ENCODE peak calls at places on chromosome 14, in four cellular contexts. C is Karpas-422, V is heart right ventricle, Y is fibroblast of lung. M is an unnamed sample.
A peak's percentile ranks its signal among the peaks of the same experiment; 100 is the strongest.

GRCh38 chr14:101019974-101020710 is 116.6 kb upstream of the RTL1 start:
- DNase-seq in C (no peak), V (no peak), Y (no peak), M (no peak)

GRCh38 chr14:35858521-35859209 is 32.5 kb downstream of the BRMS1L start:
- DNase-seq in Y (peak; percentile 65), V (no peak), C (no peak), M (no peak)

GRCh38 chr14:81991998-81992397 is 458.3 kb upstream of the SEL1L start:
- DNase-seq in C (peak; percentile 59), V (no peak), Y (no peak), M (no peak)

GRCh38 chr14:100522616-100523021 is 64.6 kb downstream of the BEGAIN start:
- DNase-seq in C (peak; percentile 51), Y (no peak), V (peak; percentile 3), M (no peak)

GRCh38 chr14:35470775-35471174 is 63.2 kb upstream of the INSM2 start:
- DNase-seq in Y (peak; percentile 14), C (no peak), V (no peak), M (no peak)

GRCh38 chr14:77037886-77038511 is 9.5 kb upstream of the IRF2BPL start:
- DNase-seq in Y (peak; percentile 72), C (no peak), V (no peak), M (no peak)

GRCh38 chr14:81826080-81826479 is 292.4 kb upstream of the SEL1L start:
- DNase-seq in Y (no peak), C (no peak), V (no peak), M (no peak)

GRCh38 chr14:52895000-52895399 is 55.9 kb downstream of the FERMT2 start:
- DNase-seq in C (no peak), Y (peak; percentile 65), V (no peak), M (no peak)

GRCh38 chr14:89004195-89004594 is 179.7 kb downstream of the TTC8 start:
- DNase-seq in Y (peak; percentile 45), V (no peak), C (no peak), M (no peak)

GRCh38 chr14:75428230-75429104 is 645 bp downstream of the JDP2 start:
- DNase-seq in V (peak; percentile 45), C (no peak), Y (peak; percentile 32), M (no peak)

GRCh38 chr14:24171422-24172260 is at the start of gene REC8:
- DNase-seq in V (peak; percentile 74), Y (peak; percentile 96), C (peak; percentile 96), M (no peak)

GRCh38 chr14:51327376-51327775 is 87.3 kb downstream of the TMX1 start:
- DNase-seq in C (no peak), Y (peak; percentile 42), V (no peak), M (no peak)

GRCh38 chr14:30874120-30874998 is at the start of gene COCH:
- DNase-seq in Y (peak; percentile 18), V (peak; percentile 17), C (peak; percentile 86), M (no peak)

GRCh38 chr14:37060496-37061260 is 111.7 kb downstream of the SLC25A21 start:
- DNase-seq in C (no peak), Y (no peak), V (no peak), M (no peak)

GRCh38 chr14:61186341-61186740 is 94.8 kb downstream of the TMEM30B start:
- DNase-seq in Y (no peak), C (no peak), V (no peak), M (no peak)

GRCh38 chr14:53306267-53306721 is 153.2 kb upstream of the DDHD1 start:
- DNase-seq in V (peak; percentile 67), C (peak; percentile 77), Y (peak; percentile 88), M (no peak)

GRCh38 chr14:70955543-70956480 is 48.6 kb downstream of the PCNX1 start:
- DNase-seq in Y (no peak), C (peak; percentile 77), V (no peak), M (no peak)

GRCh38 chr14:37474191-37474590 is 120.9 kb downstream of the FOXA1 start:
- DNase-seq in C (no peak), Y (no peak), V (no peak), M (no peak)

GRCh38 chr14:53542692-53543091 is 389.6 kb upstream of the DDHD1 start:
- DNase-seq in V (peak; percentile 17), Y (peak; percentile 56), C (no peak), M (peak; percentile 27)

GRCh38 chr14:51954657-51955056 is 34.7 kb upstream of the RTRAF start:
- DNase-seq in Y (no peak), C (no peak), V (no peak), M (no peak)

GRCh38 chr14:60652674-60653387 is 3.6 kb upstream of the SIX1 start:
- DNase-seq in Y (no peak), C (no peak), V (no peak), M (no peak)

GRCh38 chr14:30855345-30856037 is 18.9 kb upstream of the COCH start:
- DNase-seq in Y (no peak), C (no peak), V (no peak), M (no peak)

GRCh38 chr14:71555654-71556559 is 376.3 kb upstream of the RGS6 start:
- DNase-seq in Y (peak; percentile 51), V (no peak), C (no peak), M (no peak)

GRCh38 chr14:58978336-58978735 is 210.1 kb upstream of the DAAM1 start:
- DNase-seq in V (peak; percentile 56), C (no peak), Y (peak; percentile 53), M (no peak)

GRCh38 chr14:99389171-99389826 is 91.4 kb downstream of the SETD3 start:
- DNase-seq in C (peak; percentile 75), Y (peak; percentile 21), V (peak; percentile 17), M (no peak)

GRCh38 chr14:28831126-28831525 is 64.5 kb downstream of the FOXG1 start:
- DNase-seq in C (no peak), Y (peak; percentile 3), V (no peak), M (no peak)

GRCh38 chr14:20886091-20886490 is 5.1 kb upstream of the RNASE3 start:
- DNase-seq in Y (no peak), V (no peak), C (no peak), M (no peak)
- H3K4me3 ChIP-seq in Y (no peak overlapping the region), V (no peak overlapping the region), C (no peak overlapping the region), M (no peak overlapping the region)

GRCh38 chr14:68548194-68549056 is 244.4 kb downstream of the ZFP36L1 start:
- DNase-seq in Y (peak; percentile 99), V (peak; percentile 94), C (no peak), M (peak; percentile 98)
- H3K4me3 ChIP-seq in Y (no peak overlapping the region), V (no peak overlapping the region), C (no peak overlapping the region), M (no peak overlapping the region)

GRCh38 chr14:64708148-64709004 is 4.2 kb downstream of the PLEKHG3 start:
- DNase-seq in Y (peak; percentile 74), C (no peak), V (peak; percentile 54), M (no peak)

GRCh38 chr14:64706119-64706465 is 1.9 kb downstream of the PLEKHG3 start:
- DNase-seq in V (no peak), Y (no peak), C (no peak), M (no peak)

GRCh38 chr14:64707661-64708060 is 3.4 kb downstream of the PLEKHG3 start:
- DNase-seq in Y (peak; percentile 93), C (no peak), V (no peak), M (peak; percentile 67)

GRCh38 chr14:64705406-64706118 is 1.3 kb downstream of the PLEKHG3 start:
- DNase-seq in V (no peak), Y (no peak), C (no peak), M (no peak)

GRCh38 chr14:64706552-64707193 is 2.4 kb downstream of the PLEKHG3 start:
- DNase-seq in Y (no peak), C (no peak), V (peak; percentile 69), M (no peak)
- H3K4me3 ChIP-seq in Y (no peak overlapping the region), C (no peak overlapping the region), V (peak overlapping the region; percentile 84), M (no peak overlapping the region)

DNA sequence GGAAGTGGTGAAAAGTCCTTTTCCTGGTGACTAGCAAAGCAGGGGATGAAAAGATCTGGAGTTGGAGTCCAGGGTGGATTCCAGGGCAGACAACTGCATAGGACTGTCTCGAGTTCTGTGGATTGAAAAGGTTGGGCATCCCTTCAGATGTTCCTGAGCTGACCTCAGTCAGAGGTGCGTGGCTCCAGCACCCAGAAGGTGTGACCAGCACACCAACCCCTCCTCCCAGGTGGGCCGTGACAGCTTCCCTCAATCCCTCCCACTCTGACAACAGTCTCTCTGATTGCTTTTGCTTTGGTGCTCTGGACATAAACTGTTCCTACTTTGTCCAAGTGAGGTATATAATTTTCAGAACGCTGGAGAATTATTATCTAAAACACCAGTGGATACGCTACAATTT is 88.1 kb downstream of the DAD1 start:
- DNase-seq in Y (no peak), V (no peak), C (no peak), M (no peak)
- H3K4me3 ChIP-seq in Y (no peak overlapping the region), V (peak overlapping the region; percentile 27), C (no peak overlapping the region), M (no peak overlapping the region)

DNA sequence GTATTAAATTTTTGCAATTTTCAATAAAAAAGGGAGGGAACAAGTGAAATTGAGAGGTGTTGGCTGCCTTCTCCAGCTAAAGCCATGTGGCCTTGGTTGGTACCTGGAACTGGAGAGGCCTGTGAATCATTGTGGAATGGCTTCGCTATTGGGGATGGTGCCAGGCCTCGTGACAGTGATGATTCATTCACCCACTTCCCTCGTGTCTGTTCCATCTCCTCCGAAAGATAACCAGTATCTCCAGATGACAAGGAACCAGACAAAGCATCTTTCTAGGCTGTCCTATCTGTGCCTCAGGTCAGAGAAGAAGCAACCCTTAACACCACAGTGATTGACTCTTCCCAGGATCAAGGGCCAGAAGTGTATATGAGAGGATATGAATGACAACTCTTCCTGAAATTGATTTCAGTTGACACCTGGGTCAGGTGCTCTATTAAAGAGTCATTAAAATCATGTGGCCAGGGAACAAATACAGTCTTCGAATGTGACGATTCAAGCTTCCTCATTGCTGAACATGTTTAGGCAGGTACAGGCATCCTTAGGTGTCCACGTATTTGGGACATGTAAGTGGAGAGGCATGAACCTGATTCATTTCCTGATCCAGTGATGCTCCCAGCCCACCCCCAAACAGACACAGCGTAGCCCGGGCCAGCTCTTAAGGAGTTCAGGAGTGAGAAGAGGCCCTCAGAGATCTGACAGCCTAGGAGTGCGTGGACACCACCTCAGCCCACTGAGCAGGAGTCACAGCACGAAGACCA is at the start of gene RNASE7:
- DNase-seq in V (no peak), Y (peak; percentile 57), C (no peak), M (no peak)
- H3K4me3 ChIP-seq in V (no peak within 1 kb of the TSS), Y (no peak within 1 kb of the TSS), C (no peak within 1 kb of the TSS), M (no peak within 1 kb of the TSS)

DNA sequence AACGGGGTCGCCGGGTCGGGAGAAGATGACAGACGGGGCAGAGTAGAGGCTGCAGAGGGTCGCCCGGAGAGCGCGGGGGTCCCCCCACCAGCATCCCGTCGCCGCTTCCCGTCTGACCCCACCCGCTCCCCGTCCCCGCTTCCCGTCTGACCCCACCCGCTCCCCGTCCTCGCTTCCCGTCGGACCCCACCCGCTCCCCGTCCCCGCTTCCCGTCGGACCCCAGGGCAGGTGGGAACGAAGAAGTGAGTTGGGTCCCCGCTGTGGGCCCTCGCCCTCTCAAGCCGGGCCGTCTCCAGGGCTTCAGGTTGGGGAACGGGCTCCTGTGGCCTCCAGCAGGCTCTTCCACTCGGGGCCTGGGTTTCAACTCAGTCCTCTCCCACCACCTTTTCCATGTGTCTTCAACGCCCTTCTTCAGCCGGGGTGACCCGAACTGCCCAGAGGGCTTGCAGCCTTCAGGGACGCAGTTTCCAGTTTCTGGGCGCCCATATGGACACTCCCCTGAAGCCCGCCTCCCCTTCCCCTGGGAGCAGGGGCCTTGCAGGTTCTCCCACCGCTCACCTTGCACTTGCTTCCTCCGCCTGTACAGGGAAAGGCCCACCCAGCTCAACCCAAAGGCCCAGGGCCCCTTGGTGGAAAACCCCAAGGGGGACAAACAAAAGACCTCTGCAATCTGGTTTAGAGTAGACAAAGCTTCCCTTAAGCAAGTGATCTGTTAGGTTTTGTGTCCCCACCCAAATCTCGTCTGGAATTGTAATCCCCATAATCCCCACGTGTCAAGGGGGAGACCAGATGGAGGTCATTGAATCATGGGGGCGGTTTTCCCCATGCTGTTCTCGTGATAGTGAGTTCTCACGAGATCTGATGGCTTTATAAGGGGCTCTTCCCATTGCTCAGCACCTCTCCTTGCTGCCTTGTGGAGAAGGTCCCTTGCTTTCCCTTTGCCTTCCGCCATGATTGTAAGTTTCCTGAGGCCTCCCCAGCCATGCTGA is 66.5 kb downstream of the TNFAIP2 start:
- DNase-seq in C (no peak), Y (no peak), V (no peak), M (no peak)
- H3K4me3 ChIP-seq in C (no peak overlapping the region), Y (no peak overlapping the region), V (peak overlapping the region; percentile 48), M (no peak overlapping the region)

M was measured in skeletal muscle cell.